ENCODE peak calls at places on chromosome 11, in seven cellular contexts. One of them, this sample, is unnamed.

GRCh38 chr11:21137813-21138212 is 468.4 kb downstream of the NELL1 start:
- DNase-seq in tibial artery: no peak
- DNase-seq in tibial nerve: no peak
- DNase-seq in pancreas: no peak
- DNase-seq in cardiac fibroblast: no peak
- DNase-seq in fibroblast of pulmonary artery: no peak
- DNase-seq in cardiac muscle cell: no peak
- DNase-seq in this sample: no peak

GRCh38 chr11:40099391-40100169 is 1359.9 kb downstream of the LRRC4C start:
- DNase-seq in fibroblast of pulmonary artery: no peak
- DNase-seq in cardiac muscle cell: no peak
- DNase-seq in tibial artery: no peak
- DNase-seq in cardiac fibroblast: no peak
- DNase-seq in pancreas: no peak
- DNase-seq in tibial nerve: no peak
- DNase-seq in this sample: no peak

GRCh38 chr11:17293308-17293707 is 16.8 kb downstream of the NUCB2 start:
- DNase-seq in fibroblast of pulmonary artery: no peak
- DNase-seq in tibial artery: no peak
- DNase-seq in tibial nerve: no peak
- DNase-seq in cardiac muscle cell: no peak
- DNase-seq in cardiac fibroblast: no peak
- DNase-seq in pancreas: no peak
- DNase-seq in this sample: no peak

GRCh38 chr11:41534861-41535260 is 75.4 kb upstream of the LRRC4C start:
- DNase-seq in cardiac fibroblast: no peak
- DNase-seq in pancreas: no peak
- DNase-seq in tibial artery: no peak
- DNase-seq in tibial nerve: no peak
- DNase-seq in fibroblast of pulmonary artery: no peak
- DNase-seq in cardiac muscle cell: no peak
- DNase-seq in this sample: no peak

GRCh38 chr11:60282291-60282690 is 1.8 kb downstream of the MS4A4A start:
- DNase-seq in tibial nerve: no peak
- DNase-seq in pancreas: no peak
- DNase-seq in fibroblast of pulmonary artery: no peak
- DNase-seq in cardiac muscle cell: no peak
- DNase-seq in tibial artery: no peak
- DNase-seq in cardiac fibroblast: peak
- DNase-seq in this sample: no peak

GRCh38 chr11:115180272-115180671 is 323.9 kb downstream of the CADM1 start:
- DNase-seq in cardiac fibroblast: no peak
- DNase-seq in tibial artery: no peak
- DNase-seq in pancreas: no peak
- DNase-seq in fibroblast of pulmonary artery: no peak
- DNase-seq in tibial nerve: no peak
- DNase-seq in cardiac muscle cell: no peak
- DNase-seq in this sample: no peak

GRCh38 chr11:77647906-77648305 is 10.3 kb upstream of the CLNS1A start:
- DNase-seq in tibial artery: no peak
- DNase-seq in tibial nerve: no peak
- DNase-seq in fibroblast of pulmonary artery: no peak
- DNase-seq in cardiac muscle cell: no peak
- DNase-seq in cardiac fibroblast: no peak
- DNase-seq in pancreas: no peak
- DNase-seq in this sample: no peak

GRCh38 chr11:116558504-116559252 is 214.1 kb downstream of the BUD13 start:
- DNase-seq in fibroblast of pulmonary artery: peak
- DNase-seq in tibial artery: no peak
- DNase-seq in cardiac fibroblast: peak
- DNase-seq in cardiac muscle cell: no peak
- DNase-seq in pancreas: no peak
- DNase-seq in tibial nerve: no peak
- DNase-seq in this sample: no peak

GRCh38 chr11:115587718-115588342 is 83.6 kb upstream of the CADM1 start:
- DNase-seq in cardiac fibroblast: no peak
- DNase-seq in cardiac muscle cell: no peak
- DNase-seq in fibroblast of pulmonary artery: no peak
- DNase-seq in tibial nerve: no peak
- DNase-seq in tibial artery: no peak
- DNase-seq in pancreas: no peak
- DNase-seq in this sample: no peak

GRCh38 chr11:109027851-109028250 is 363.0 kb downstream of the DDX10 start:
- DNase-seq in pancreas: no peak
- DNase-seq in tibial artery: no peak
- DNase-seq in tibial nerve: no peak
- DNase-seq in fibroblast of pulmonary artery: no peak
- DNase-seq in cardiac muscle cell: no peak
- DNase-seq in cardiac fibroblast: no peak
- DNase-seq in this sample: no peak

GRCh38 chr11:112539165-112539564 is 278.5 kb upstream of the PLET1 start:
- DNase-seq in cardiac fibroblast: no peak
- DNase-seq in tibial nerve: no peak
- DNase-seq in pancreas: no peak
- DNase-seq in fibroblast of pulmonary artery: no peak
- DNase-seq in tibial artery: no peak
- DNase-seq in cardiac muscle cell: no peak
- DNase-seq in this sample: no peak

GRCh38 chr11:68012843-68013610 is 2.9 kb downstream of the ALDH3B1 start:
- DNase-seq in tibial nerve: peak
- DNase-seq in cardiac muscle cell: no peak
- DNase-seq in tibial artery: peak
- DNase-seq in cardiac fibroblast: peak
- DNase-seq in pancreas: peak
- DNase-seq in fibroblast of pulmonary artery: peak
- DNase-seq in this sample: no peak

GRCh38 chr11:130068986-130069683 is 559 bp upstream of the APLP2 start:
- DNase-seq in tibial nerve: peak
- DNase-seq in fibroblast of pulmonary artery: peak
- DNase-seq in tibial artery: peak
- DNase-seq in pancreas: peak
- DNase-seq in cardiac fibroblast: peak
- DNase-seq in cardiac muscle cell: no peak
- DNase-seq in this sample: no peak

GRCh38 chr11:95299078-95299611 is 68.1 kb upstream of the SESN3 start:
- DNase-seq in fibroblast of pulmonary artery: no peak
- DNase-seq in pancreas: no peak
- DNase-seq in cardiac fibroblast: no peak
- DNase-seq in tibial nerve: no peak
- DNase-seq in tibial artery: no peak
- DNase-seq in cardiac muscle cell: no peak
- DNase-seq in this sample: no peak

GRCh38 chr11:111097191-111097590 is 148.3 kb upstream of the POU2AF2 start:
- DNase-seq in pancreas: no peak
- DNase-seq in tibial artery: peak
- DNase-seq in fibroblast of pulmonary artery: peak
- DNase-seq in tibial nerve: no peak
- DNase-seq in cardiac fibroblast: peak
- DNase-seq in cardiac muscle cell: no peak
- DNase-seq in this sample: no peak

GRCh38 chr11:111720801-111721494 is 45.2 kb downstream of the PPP2R1B start:
- DNase-seq in tibial artery: no peak
- DNase-seq in pancreas: no peak
- DNase-seq in fibroblast of pulmonary artery: no peak
- DNase-seq in cardiac muscle cell: peak
- DNase-seq in tibial nerve: no peak
- DNase-seq in cardiac fibroblast: no peak
- DNase-seq in this sample: no peak

GRCh38 chr11:132898021-132898420 is 634.3 kb downstream of the OPCML start:
- DNase-seq in fibroblast of pulmonary artery: peak
- DNase-seq in tibial artery: no peak
- DNase-seq in pancreas: no peak
- DNase-seq in tibial nerve: no peak
- DNase-seq in cardiac fibroblast: peak
- DNase-seq in cardiac muscle cell: no peak
- DNase-seq in this sample: no peak

GRCh38 chr11:20156280-20156875 is 3.9 kb downstream of the DBX1 start:
- DNase-seq in cardiac muscle cell: no peak
- DNase-seq in cardiac fibroblast: no peak
- DNase-seq in tibial artery: no peak
- DNase-seq in fibroblast of pulmonary artery: no peak
- DNase-seq in tibial nerve: no peak
- DNase-seq in pancreas: no peak
- DNase-seq in this sample: peak

GRCh38 chr11:33734441-33735165 is 1.6 kb downstream of the CD59 start:
- DNase-seq in cardiac muscle cell: no peak
- DNase-seq in fibroblast of pulmonary artery: peak
- DNase-seq in tibial nerve: peak
- DNase-seq in cardiac fibroblast: peak
- DNase-seq in tibial artery: no peak
- DNase-seq in pancreas: no peak
- DNase-seq in this sample: no peak

GRCh38 chr11:32333335-32333991 is 101.9 kb downstream of the WT1 start:
- DNase-seq in fibroblast of pulmonary artery: peak
- DNase-seq in cardiac fibroblast: peak
- DNase-seq in tibial artery: peak
- DNase-seq in pancreas: peak
- DNase-seq in tibial nerve: peak
- DNase-seq in cardiac muscle cell: peak
- DNase-seq in this sample: peak

GRCh38 chr11:71246559-71246958 is 5.8 kb downstream of the SHANK2 start:
- DNase-seq in cardiac muscle cell: no peak
- DNase-seq in tibial artery: no peak
- DNase-seq in fibroblast of pulmonary artery: no peak
- DNase-seq in tibial nerve: no peak
- DNase-seq in cardiac fibroblast: no peak
- DNase-seq in pancreas: peak
- DNase-seq in this sample: no peak

GRCh38 chr11:32213223-32213622 is 122.3 kb downstream of the RCN1 start:
- DNase-seq in tibial nerve: no peak
- DNase-seq in tibial artery: no peak
- DNase-seq in pancreas: no peak
- DNase-seq in cardiac fibroblast: peak
- DNase-seq in cardiac muscle cell: no peak
- DNase-seq in fibroblast of pulmonary artery: peak
- DNase-seq in this sample: no peak

DNA sequence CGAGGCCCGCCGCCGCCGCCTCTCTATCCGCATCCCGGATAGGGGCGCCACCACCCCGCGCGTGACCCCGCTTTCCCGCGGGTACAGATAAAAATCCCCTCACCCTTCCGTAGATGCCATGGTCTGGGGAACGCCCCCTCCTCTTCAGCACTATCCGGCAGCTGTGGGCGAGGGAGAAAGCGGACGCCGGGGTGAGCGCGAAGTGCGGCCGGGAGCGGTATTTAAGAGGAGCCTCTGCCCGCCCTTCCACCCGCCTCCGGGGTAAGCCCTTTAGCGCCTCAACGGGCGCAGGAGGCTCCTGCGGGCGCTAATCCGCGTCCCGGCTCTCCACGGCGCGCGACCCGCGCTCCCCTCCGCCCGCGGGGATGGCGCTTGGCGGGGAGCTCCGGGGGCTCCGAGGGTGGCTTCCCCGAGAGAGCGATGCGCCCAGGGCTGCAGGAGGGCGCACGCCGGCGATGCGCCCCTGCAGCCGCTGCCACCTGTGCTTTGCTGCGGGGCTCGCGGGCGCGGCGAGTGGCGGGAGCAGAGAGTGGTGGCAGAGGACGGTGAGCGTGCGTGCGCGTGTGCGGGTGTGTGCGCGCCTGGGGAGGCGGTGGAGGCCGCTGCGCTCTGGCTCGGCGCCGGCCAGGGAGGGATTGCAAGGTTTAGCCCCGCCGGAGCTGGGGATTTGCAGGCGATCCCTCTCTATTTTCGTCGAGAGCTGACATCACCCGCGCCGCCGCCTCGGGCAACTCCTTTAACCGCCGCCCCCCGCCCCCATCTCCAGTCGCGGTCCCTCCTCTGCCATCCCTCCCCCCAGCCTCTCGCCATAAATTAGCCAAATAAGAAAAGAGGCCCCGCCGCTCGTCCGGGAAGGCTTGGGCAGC is at the start of gene SLC1A2:
- DNase-seq in cardiac muscle cell: peak
- DNase-seq in cardiac fibroblast: peak
- DNase-seq in fibroblast of pulmonary artery: peak
- DNase-seq in pancreas: peak
- DNase-seq in tibial artery: no peak
- DNase-seq in tibial nerve: no peak
- DNase-seq in this sample: peak
- TF ChIP-seq CTCF in cardiac muscle cell: no peak
- TF ChIP-seq CTCF in cardiac fibroblast: no peak
- TF ChIP-seq CTCF in fibroblast of pulmonary artery: no peak
- TF ChIP-seq CTCF in pancreas: no peak
- TF ChIP-seq CTCF in tibial artery: no peak
- TF ChIP-seq CTCF in tibial nerve: no peak
- TF ChIP-seq CTCF in this sample: no peak

GRCh38 chr11:13269775-13270174 is 7.8 kb upstream of the BMAL1 start:
- DNase-seq in tibial artery: no peak
- DNase-seq in fibroblast of pulmonary artery: no peak
- DNase-seq in pancreas: no peak
- DNase-seq in tibial nerve: no peak
- DNase-seq in cardiac muscle cell: no peak
- DNase-seq in cardiac fibroblast: peak
- DNase-seq in this sample: no peak

GRCh38 chr11:13276454-13276851 is 1.1 kb upstream of the BMAL1 start:
- DNase-seq in fibroblast of pulmonary artery: no peak
- DNase-seq in pancreas: no peak
- DNase-seq in tibial artery: no peak
- DNase-seq in tibial nerve: no peak
- DNase-seq in cardiac muscle cell: no peak
- DNase-seq in cardiac fibroblast: no peak
- DNase-seq in this sample: no peak

GRCh38 chr11:13268791-13269190 is 8.8 kb upstream of the BMAL1 start:
- DNase-seq in cardiac muscle cell: no peak
- DNase-seq in tibial artery: no peak
- DNase-seq in pancreas: no peak
- DNase-seq in fibroblast of pulmonary artery: no peak
- DNase-seq in cardiac fibroblast: no peak
- DNase-seq in tibial nerve: no peak
- DNase-seq in this sample: no peak

GRCh38 chr11:13276852-13277718 is 505 bp upstream of the BMAL1 start:
- DNase-seq in fibroblast of pulmonary artery: peak
- DNase-seq in cardiac muscle cell: peak
- DNase-seq in pancreas: peak
- DNase-seq in tibial artery: peak
- DNase-seq in cardiac fibroblast: peak
- DNase-seq in tibial nerve: peak
- DNase-seq in this sample: peak

GRCh38 chr11:13271060-13271693 is 6.4 kb upstream of the BMAL1 start:
- DNase-seq in fibroblast of pulmonary artery: no peak
- DNase-seq in cardiac muscle cell: no peak
- DNase-seq in tibial artery: no peak
- DNase-seq in tibial nerve: no peak
- DNase-seq in cardiac fibroblast: no peak
- DNase-seq in pancreas: no peak
- DNase-seq in this sample: no peak
- TF ChIP-seq CTCF in fibroblast of pulmonary artery: no peak
- TF ChIP-seq CTCF in cardiac muscle cell: no peak
- TF ChIP-seq CTCF in tibial artery: no peak
- TF ChIP-seq CTCF in tibial nerve: no peak
- TF ChIP-seq CTCF in cardiac fibroblast: no peak
- TF ChIP-seq CTCF in pancreas: no peak
- TF ChIP-seq CTCF in this sample: no peak

GRCh38 chr11:73931039-73931645 is 19.7 kb upstream of the DNAJB13 start:
- DNase-seq in tibial artery: no peak
- DNase-seq in cardiac muscle cell: peak
- DNase-seq in cardiac fibroblast: peak
- DNase-seq in pancreas: no peak
- DNase-seq in fibroblast of pulmonary artery: peak
- DNase-seq in tibial nerve: no peak
- DNase-seq in this sample: peak
- TF ChIP-seq CTCF in tibial artery: no peak
- TF ChIP-seq CTCF in cardiac muscle cell: peak
- TF ChIP-seq CTCF in cardiac fibroblast: peak
- TF ChIP-seq CTCF in pancreas: no peak
- TF ChIP-seq CTCF in fibroblast of pulmonary artery: peak
- TF ChIP-seq CTCF in tibial nerve: peak
- TF ChIP-seq CTCF in this sample: no peak

GRCh38 chr11:1889941-1890855 is 1.5 kb downstream of the PRR33 start:
- DNase-seq in cardiac muscle cell: no peak
- DNase-seq in cardiac fibroblast: no peak
- DNase-seq in pancreas: no peak
- DNase-seq in tibial artery: no peak
- DNase-seq in fibroblast of pulmonary artery: no peak
- DNase-seq in tibial nerve: no peak
- DNase-seq in this sample: peak
- TF ChIP-seq CTCF in cardiac muscle cell: no peak
- TF ChIP-seq CTCF in cardiac fibroblast: no peak
- TF ChIP-seq CTCF in pancreas: no peak
- TF ChIP-seq CTCF in tibial artery: no peak
- TF ChIP-seq CTCF in fibroblast of pulmonary artery: no peak
- TF ChIP-seq CTCF in tibial nerve: no peak
- TF ChIP-seq CTCF in this sample: no peak